ENCODE peak calls at places on chromosomes 3 and 15, in six cellular contexts. One of them, this sample, is unnamed.

GRCh38 chr3:130820976-130821375 is 72.9 kb upstream of the ATP2C1 start:
- DNase-seq in H1: no peak
- DNase-seq in K562: no peak
- DNase-seq in HepG2: peak; percentile 24
- DNase-seq in GM12878: no peak
- DNase-seq in HL-60: peak; percentile 81
- DNase-seq in this sample: no peak

GRCh38 chr3:50167782-50168317 is 12.7 kb downstream of the SEMA3F start:
- DNase-seq in HL-60: no peak
- DNase-seq in H1: no peak
- DNase-seq in GM12878: no peak
- DNase-seq in HepG2: no peak
- DNase-seq in K562: no peak
- DNase-seq in this sample: no peak

GRCh38 chr15:29685156-29686078 is 136.9 kb downstream of the TJP1 start:
- DNase-seq in HepG2: no peak
- DNase-seq in H1: peak; percentile 39
- DNase-seq in HL-60: no peak
- DNase-seq in K562: no peak
- DNase-seq in GM12878: no peak
- DNase-seq in this sample: no peak

GRCh38 chr3:139388961-139389551 is 391 bp downstream of the COPB2 start:
- DNase-seq in GM12878: no peak
- DNase-seq in HL-60: peak; percentile 22
- DNase-seq in K562: peak; percentile 25
- DNase-seq in H1: no peak
- DNase-seq in HepG2: no peak
- DNase-seq in this sample: peak; percentile 11

GRCh38 chr15:71705151-71705550 is 105.2 kb upstream of the NR2E3 start:
- DNase-seq in HepG2: no peak
- DNase-seq in HL-60: no peak
- DNase-seq in H1: no peak
- DNase-seq in K562: no peak
- DNase-seq in GM12878: no peak
- DNase-seq in this sample: no peak

GRCh38 chr3:107999215-107999775 is 91.5 kb downstream of the CD47 start:
- DNase-seq in H1: no peak
- DNase-seq in HepG2: no peak
- DNase-seq in HL-60: no peak
- DNase-seq in K562: no peak
- DNase-seq in GM12878: no peak
- DNase-seq in this sample: no peak

GRCh38 chr3:72050048-72050632 is 265.2 kb upstream of the PROK2 start:
- DNase-seq in K562: no peak
- DNase-seq in HepG2: no peak
- DNase-seq in H1: no peak
- DNase-seq in HL-60: no peak
- DNase-seq in GM12878: no peak
- DNase-seq in this sample: no peak

GRCh38 chr3:15297592-15298350 is 34.6 kb downstream of the SH3BP5 start:
- DNase-seq in H1: no peak
- DNase-seq in K562: peak; percentile 87
- DNase-seq in GM12878: no peak
- DNase-seq in HepG2: no peak
- DNase-seq in HL-60: no peak
- DNase-seq in this sample: no peak

GRCh38 chr15:68228143-68228970 is 1.2 kb downstream of the CLN6 start:
- DNase-seq in K562: peak; percentile 50
- DNase-seq in HepG2: no peak
- DNase-seq in HL-60: peak; percentile 64
- DNase-seq in GM12878: no peak
- DNase-seq in H1: no peak
- DNase-seq in this sample: peak; percentile 43

GRCh38 chr15:38195191-38195901 is 57.3 kb upstream of the SPRED1 start:
- DNase-seq in HepG2: no peak
- DNase-seq in K562: no peak
- DNase-seq in H1: no peak
- DNase-seq in GM12878: no peak
- DNase-seq in HL-60: no peak
- DNase-seq in this sample: no peak

GRCh38 chr3:185631508-185632206 is 45.6 kb downstream of the SENP2 start:
- DNase-seq in HepG2: no peak
- DNase-seq in K562: no peak
- DNase-seq in H1: no peak
- DNase-seq in HL-60: no peak
- DNase-seq in GM12878: no peak
- DNase-seq in this sample: peak; percentile 37

GRCh38 chr3:37745079-37745478 is 116.6 kb upstream of the CTDSPL start:
- DNase-seq in GM12878: no peak
- DNase-seq in K562: no peak
- DNase-seq in H1: no peak
- DNase-seq in HL-60: no peak
- DNase-seq in HepG2: no peak
- DNase-seq in this sample: no peak

GRCh38 chr3:9124725-9125124 is 124.7 kb downstream of the SRGAP3 start:
- DNase-seq in HL-60: no peak
- DNase-seq in HepG2: no peak
- DNase-seq in K562: no peak
- DNase-seq in H1: no peak
- DNase-seq in GM12878: no peak
- DNase-seq in this sample: no peak

GRCh38 chr15:29014493-29014892 is 128.7 kb downstream of the APBA2 start:
- DNase-seq in K562: no peak
- DNase-seq in HepG2: no peak
- DNase-seq in H1: no peak
- DNase-seq in HL-60: no peak
- DNase-seq in GM12878: no peak
- DNase-seq in this sample: no peak

GRCh38 chr3:128488636-128488994 is 4.4 kb downstream of the GATA2 start:
- DNase-seq in HepG2: no peak
- DNase-seq in K562: peak; percentile 68
- DNase-seq in HL-60: no peak
- DNase-seq in H1: no peak
- DNase-seq in GM12878: no peak
- DNase-seq in this sample: peak; percentile 68

GRCh38 chr3:38542401-38543298 is 46.5 kb downstream of the EXOG start:
- DNase-seq in GM12878: no peak
- DNase-seq in K562: no peak
- DNase-seq in H1: no peak
- DNase-seq in HepG2: no peak
- DNase-seq in HL-60: no peak
- DNase-seq in this sample: peak; percentile 36

GRCh38 chr3:121736112-121736511 is 13.4 kb downstream of the GOLGB1 start:
- DNase-seq in HepG2: no peak
- DNase-seq in H1: no peak
- DNase-seq in GM12878: no peak
- DNase-seq in HL-60: no peak
- DNase-seq in K562: no peak
- DNase-seq in this sample: no peak

GRCh38 chr3:187280644-187281043 is 10.9 kb downstream of the MASP1 start:
- DNase-seq in GM12878: no peak
- DNase-seq in HL-60: no peak
- DNase-seq in HepG2: no peak
- DNase-seq in H1: no peak
- DNase-seq in K562: no peak
- DNase-seq in this sample: no peak

GRCh38 chr3:134449277-134449676 is 36.5 kb downstream of the ANAPC13 start:
- DNase-seq in H1: peak; percentile 59
- DNase-seq in K562: peak; percentile 12
- DNase-seq in GM12878: no peak
- DNase-seq in HL-60: no peak
- DNase-seq in HepG2: peak; percentile 56
- DNase-seq in this sample: peak; percentile 29

GRCh38 chr3:72761410-72761809 is 86.8 kb downstream of the SHQ1 start:
- DNase-seq in H1: no peak
- DNase-seq in K562: no peak
- DNase-seq in GM12878: no peak
- DNase-seq in HL-60: no peak
- DNase-seq in HepG2: no peak
- DNase-seq in this sample: no peak

GRCh38 chr3:7813412-7813811 is 688.2 kb upstream of the LMCD1 start:
- DNase-seq in K562: no peak
- DNase-seq in HL-60: no peak
- DNase-seq in GM12878: no peak
- DNase-seq in H1: no peak
- DNase-seq in HepG2: no peak
- DNase-seq in this sample: peak; percentile 22

GRCh38 chr3:179682681-179683080 is 29.8 kb downstream of the USP13 start:
- DNase-seq in H1: no peak
- DNase-seq in HL-60: no peak
- DNase-seq in HepG2: no peak
- DNase-seq in GM12878: no peak
- DNase-seq in K562: no peak
- DNase-seq in this sample: no peak

GRCh38 chr3:71684752-71685151 is 40.5 kb downstream of the EIF4E3 start:
- DNase-seq in HepG2: no peak
- DNase-seq in K562: no peak
- DNase-seq in H1: no peak
- DNase-seq in HL-60: no peak
- DNase-seq in GM12878: no peak
- DNase-seq in this sample: no peak

GRCh38 chr15:89098281-89098680 is 10.0 kb downstream of the ABHD2 start:
- DNase-seq in K562: no peak
- DNase-seq in GM12878: no peak
- DNase-seq in H1: no peak
- DNase-seq in HL-60: no peak
- DNase-seq in HepG2: no peak
- DNase-seq in this sample: no peak

GRCh38 chr15:67105065-67105951 is 39.9 kb downstream of the SMAD3 start:
- DNase-seq in HL-60: no peak
- DNase-seq in HepG2: peak; percentile 93
- DNase-seq in GM12878: no peak
- DNase-seq in H1: no peak
- DNase-seq in K562: no peak
- DNase-seq in this sample: no peak

GRCh38 chr15:40103864-40104271 is 4.8 kb downstream of the BMF start:
- DNase-seq in K562: no peak
- DNase-seq in H1: no peak
- DNase-seq in HepG2: no peak
- DNase-seq in HL-60: no peak
- DNase-seq in GM12878: no peak
- DNase-seq in this sample: no peak

GRCh38 chr3:191123231-191123630 is 75.8 kb upstream of the OSTN start:
- DNase-seq in H1: no peak
- DNase-seq in GM12878: no peak
- DNase-seq in HepG2: no peak
- DNase-seq in HL-60: no peak
- DNase-seq in K562: no peak
- DNase-seq in this sample: no peak

GRCh38 chr3:149609595-149609994 is 48.2 kb downstream of the WWTR1 start:
- DNase-seq in H1: no peak
- DNase-seq in K562: no peak
- DNase-seq in HepG2: peak; percentile 95
- DNase-seq in HL-60: no peak
- DNase-seq in GM12878: peak; percentile 81
- DNase-seq in this sample: no peak

GRCh38 chr15:69893863-69894262 is 203.9 kb downstream of the TLE3 start:
- DNase-seq in K562: no peak
- DNase-seq in H1: peak; percentile 57
- DNase-seq in HepG2: no peak
- DNase-seq in GM12878: no peak
- DNase-seq in HL-60: no peak
- DNase-seq in this sample: peak; percentile 74

GRCh38 chr15:59364238-59364637 is 8.4 kb downstream of the MYO1E start:
- DNase-seq in HepG2: no peak
- DNase-seq in H1: no peak
- DNase-seq in K562: no peak
- DNase-seq in GM12878: no peak
- DNase-seq in HL-60: no peak
- DNase-seq in this sample: no peak

GRCh38 chr3:51715231-51716058 is 8.6 kb downstream of the GRM2 start:
- DNase-seq in GM12878: no peak
- DNase-seq in K562: no peak
- DNase-seq in HepG2: no peak
- DNase-seq in HL-60: no peak
- DNase-seq in H1: no peak
- DNase-seq in this sample: peak; percentile 14
- TF ChIP-seq GABPA in GM12878: no peak
- TF ChIP-seq GABPA in K562: no peak
- TF ChIP-seq GABPA in HepG2: no peak
- TF ChIP-seq GABPA in HL-60: no peak
- TF ChIP-seq GABPA in H1: no peak
- TF ChIP-seq GABPA in this sample: no peak

GRCh38 chr15:73753250-73754130 is at the start of gene INSYN1:
- DNase-seq in H1: peak; percentile 67
- DNase-seq in K562: no peak
- DNase-seq in HL-60: no peak
- DNase-seq in GM12878: no peak
- DNase-seq in HepG2: no peak
- DNase-seq in this sample: peak; percentile 80
- TF ChIP-seq GABPA in H1: no peak
- TF ChIP-seq GABPA in K562: no peak
- TF ChIP-seq GABPA in HL-60: no peak
- TF ChIP-seq GABPA in GM12878: no peak
- TF ChIP-seq GABPA in HepG2: no peak
- TF ChIP-seq GABPA in this sample: no peak

DNA sequence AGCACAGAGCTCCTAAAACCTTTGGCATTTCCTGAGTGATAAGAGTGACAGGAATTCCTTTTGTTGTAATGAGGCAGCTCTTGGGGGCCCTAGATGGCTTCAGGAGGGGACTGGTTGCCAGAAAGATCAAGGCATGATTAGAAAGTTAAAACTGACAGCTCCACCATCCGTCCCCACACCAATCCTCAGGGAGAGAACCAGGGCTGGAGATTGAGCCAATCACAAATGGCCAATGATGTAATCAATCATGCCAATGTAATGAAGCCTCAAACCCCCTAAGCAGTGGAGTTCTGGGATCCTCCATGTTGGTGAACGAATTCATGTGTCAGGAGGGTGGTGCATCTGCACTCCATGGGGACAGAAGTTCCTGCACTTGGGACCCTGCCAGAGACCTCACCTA is 265.1 kb downstream of the OCA2 start:
- DNase-seq in K562: no peak
- DNase-seq in HL-60: no peak
- DNase-seq in H1: no peak
- DNase-seq in GM12878: no peak
- DNase-seq in HepG2: no peak
- DNase-seq in this sample: no peak
- TF ChIP-seq GABPA in K562: no peak
- TF ChIP-seq GABPA in HL-60: no peak
- TF ChIP-seq GABPA in H1: no peak
- TF ChIP-seq GABPA in GM12878: no peak
- TF ChIP-seq GABPA in HepG2: no peak
- TF ChIP-seq GABPA in this sample: no peak

DNA sequence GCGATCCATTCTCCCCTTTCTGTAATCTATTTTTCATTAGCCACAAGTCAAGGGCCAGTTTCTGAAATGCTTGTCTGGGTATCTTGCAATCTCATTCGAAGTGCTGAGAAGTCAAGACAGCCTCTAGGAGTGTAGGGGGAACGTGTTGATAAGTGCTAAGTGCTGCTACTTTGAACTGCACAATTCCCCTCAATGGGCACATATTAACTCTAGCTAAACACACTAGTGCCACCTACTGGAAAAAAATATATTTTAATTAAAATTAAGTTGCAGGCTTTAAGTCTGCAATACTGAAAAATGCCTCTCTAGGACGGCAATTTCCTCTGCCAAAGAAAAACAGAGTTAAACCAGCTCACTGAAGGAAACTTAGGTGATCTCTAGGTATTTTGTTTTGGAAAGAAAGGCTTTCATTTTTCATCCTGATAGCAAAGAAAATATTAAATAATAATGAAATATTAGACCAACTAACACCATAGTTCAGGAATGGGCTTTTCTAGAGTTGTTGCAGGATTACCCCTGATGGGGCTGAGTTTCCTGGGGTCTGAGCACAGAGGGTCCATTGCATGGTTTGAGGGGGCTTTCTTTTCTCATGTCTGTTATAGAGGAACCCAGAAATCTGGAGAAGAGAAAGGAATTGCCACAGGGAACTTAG is 181.9 kb upstream of the KBTBD8 start:
- DNase-seq in HepG2: peak; percentile 36
- DNase-seq in GM12878: no peak
- DNase-seq in HL-60: no peak
- DNase-seq in H1: no peak
- DNase-seq in K562: peak; percentile 27
- DNase-seq in this sample: peak; percentile 46
- TF ChIP-seq GABPA in HepG2: no peak
- TF ChIP-seq GABPA in GM12878: no peak
- TF ChIP-seq GABPA in HL-60: no peak
- TF ChIP-seq GABPA in H1: no peak
- TF ChIP-seq GABPA in K562: no peak
- TF ChIP-seq GABPA in this sample: no peak